ENCODE peak calls at places on chromosomes 13 and 19, in four cellular contexts. S is A549, E is uterus, O is K562. B is an unnamed sample.

GRCh38 chr19:54952591-54953344 is 5.4 kb upstream of the NLRP7 start:
- DNase-seq in S (peak), E (no peak), O (no peak), B (no peak)

GRCh38 chr19:33467851-33468250 is 53.7 kb downstream of the PEPD start:
- DNase-seq in E (no peak), O (no peak), S (no peak), B (no peak)

GRCh38 chr13:106275441-106276032 is 259.9 kb downstream of the EFNB2 start:
- DNase-seq in E (no peak), O (no peak), S (no peak), B (no peak)

GRCh38 chr13:100721885-100722512 is 47.4 kb upstream of the TMTC4 start:
- DNase-seq in S (peak), E (no peak), O (peak), B (peak)

GRCh38 chr19:28475525-28475924 is 737.4 kb downstream of the UQCRFS1 start:
- DNase-seq in O (no peak), S (no peak), E (no peak), B (no peak)

GRCh38 chr13:61685683-61686013 is 270.0 kb upstream of the PCDH20 start:
- DNase-seq in S (peak), E (no peak), O (no peak), B (peak)

GRCh38 chr19:32818536-32818935 is 51.0 kb downstream of the SLC7A9 start:
- DNase-seq in E (no peak), S (no peak), O (no peak), B (no peak)

GRCh38 chr19:1265611-1266115 is 3.5 kb upstream of the CIRBP start:
- DNase-seq in S (peak), E (peak), O (no peak), B (no peak)

GRCh38 chr19:23762884-23763711 is 4.4 kb upstream of the ZNF681 start:
- DNase-seq in S (no peak), E (peak), O (peak), B (peak)

GRCh38 chr19:16327131-16327450 is 2.5 kb downstream of the KLF2 start:
- DNase-seq in O (no peak), E (no peak), S (no peak), B (no peak)

GRCh38 chr19:38059897-38060296 is 152.9 kb downstream of the SIPA1L3 start:
- DNase-seq in S (no peak), E (no peak), O (no peak), B (no peak)

GRCh38 chr19:8609210-8610040 is 1.1 kb downstream of the ADAMTS10 start:
- DNase-seq in E (peak), O (peak), S (peak), B (peak)

GRCh38 chr19:7421941-7422744 is 66.7 kb downstream of the PEX11G start:
- DNase-seq in E (no peak), S (no peak), O (no peak), B (no peak)
- TF ChIP-seq POLR2A in E (no peak), S (no peak), O (no peak), B (no peak)

GRCh38 chr13:88707652-88708051 is 1036.5 kb downstream of the SLITRK5 start:
- DNase-seq in S (no peak), E (no peak), O (no peak), B (no peak)
- H3K27ac ChIP-seq in S (no peak), E (no peak), O (no peak), B (no peak)

GRCh38 chr13:51682691-51683090 is 98.4 kb downstream of the WDFY2 start:
- DNase-seq in O (no peak), S (no peak), E (no peak), B (no peak)
- TF ChIP-seq POLR2A in O (no peak), S (no peak), E (no peak), B (no peak)

DNA sequence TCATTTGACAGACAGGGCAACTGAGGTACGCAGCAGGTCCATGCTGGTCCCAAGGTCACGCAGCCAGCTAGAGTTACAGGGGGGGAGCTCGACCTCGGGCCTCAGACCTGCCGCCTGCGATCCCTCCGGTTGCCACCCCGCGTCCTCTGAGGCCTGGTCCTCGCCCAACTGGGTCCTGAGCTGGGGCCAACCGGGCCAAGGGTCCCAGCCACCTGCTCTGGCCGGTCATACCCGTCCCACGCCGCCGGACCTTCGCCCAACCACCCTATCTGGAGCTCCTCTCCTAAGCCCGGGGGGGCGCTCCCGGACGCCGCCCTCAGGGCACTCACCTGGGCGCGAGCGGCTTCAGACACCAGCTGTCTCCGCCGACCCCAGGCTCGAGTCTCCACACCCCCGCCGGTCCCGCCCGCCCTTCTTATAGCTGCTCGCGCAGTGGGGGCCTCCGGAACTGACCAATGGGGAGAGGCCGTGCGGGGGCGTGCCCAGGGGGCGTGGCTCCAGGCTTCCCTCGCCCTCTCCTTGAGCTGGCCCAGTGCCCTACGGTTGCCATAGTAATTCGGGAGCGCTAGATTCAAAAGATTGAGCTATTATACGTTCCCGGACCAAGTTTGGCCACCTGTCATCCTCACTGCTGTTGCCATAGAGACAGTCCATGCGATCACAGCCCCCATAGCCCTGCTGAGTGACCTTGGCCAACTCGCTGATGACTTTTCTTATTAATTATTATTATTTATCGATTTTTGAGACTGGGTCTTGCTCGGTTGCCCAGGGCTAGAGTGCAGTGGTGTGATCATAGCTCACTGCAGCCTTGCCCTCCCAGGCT is at the start of gene PLIN5:
- DNase-seq in S (peak), E (peak), O (peak), B (peak)
- H3K27ac ChIP-seq in S (no peak), E (no peak), O (no peak), B (no peak)

GRCh38 chr19:41426952-41427646 is at the start of gene B3GNT8:
- DNase-seq in O (peak), S (no peak), E (peak), B (peak)
- TF ChIP-seq POLR2A in O (peak), S (no peak), E (peak), B (no peak)